ENCODE peak calls at places on chromosomes 16 and 17, in four cellular contexts. B, O, M and S are unnamed samples.

GRCh38 chr16:19132898-19133297 is 19.1 kb downstream of the ITPRIPL2 start:
- DNase-seq in B (no peak), O (no peak), M (no peak), S (no peak)

GRCh38 chr17:9241371-9241712 is 220.0 kb downstream of the NTN1 start:
- DNase-seq in B (peak; percentile 48), O (no peak), M (no peak), S (no peak)

GRCh38 chr16:67541391-67542263 is 13.0 kb downstream of the RIPOR1 start:
- DNase-seq in B (no peak), O (no peak), M (no peak), S (peak; percentile 31)

GRCh38 chr17:41589301-41589700 is 2.6 kb upstream of the KRT14 start:
- DNase-seq in B (no peak), O (no peak), M (no peak), S (no peak)

GRCh38 chr17:2929881-2930533 is 133.4 kb downstream of the OR1D5 start:
- DNase-seq in B (peak; percentile 68), O (peak; percentile 73), M (no peak), S (peak; percentile 35)

GRCh38 chr16:78778724-78779004 is 679.2 kb downstream of the WWOX start:
- DNase-seq in B (no peak), O (no peak), M (no peak), S (no peak)

GRCh38 chr17:48558057-48558456 is 13.1 kb upstream of the HOXB2 start:
- DNase-seq in B (no peak), O (peak; percentile 43), M (no peak), S (no peak)

GRCh38 chr16:84518804-84519341 is 14.4 kb upstream of the MEAK7 start:
- DNase-seq in B (peak; percentile 63), O (no peak), M (no peak), S (no peak)

GRCh38 chr16:78705694-78706093 is 606.2 kb downstream of the WWOX start:
- DNase-seq in B (no peak), O (no peak), M (no peak), S (peak; percentile 9)

GRCh38 chr17:8408371-8408770 is 10.7 kb upstream of the RNF222 start:
- DNase-seq in B (peak; percentile 65), O (no peak), M (no peak), S (no peak)

GRCh38 chr16:35744716-35745115 is 2285.3 kb downstream of the TP53TG3F start:
- DNase-seq in B (no peak), O (no peak), M (peak; percentile 54), S (no peak)

GRCh38 chr16:2033057-2033911 is 6.6 kb downstream of the NHERF2 start:
- DNase-seq in B (no peak), O (no peak), M (peak; percentile 78), S (peak; percentile 49)
- H3K27ac ChIP-seq in B (peak overlapping the region; percentile 77), O (peak overlapping the region; percentile 42), M (peak overlapping the region; percentile 85), S (peak overlapping the region; percentile 80)

GRCh38 chr17:40563371-40564052 is 1.8 kb downstream of the CCR7 start:
- DNase-seq in B (no peak), O (no peak), M (peak; percentile 23), S (no peak)

GRCh38 chr17:40564195-40564882 is 933 bp downstream of the CCR7 start:
- DNase-seq in B (no peak), O (no peak), M (peak; percentile 24), S (no peak)

GRCh38 chr17:40561294-40561870 is 3.9 kb downstream of the CCR7 start:
- DNase-seq in B (no peak), O (no peak), M (no peak), S (no peak)

GRCh38 chr17:40561871-40562611 is 3.2 kb downstream of the CCR7 start:
- DNase-seq in B (no peak), O (peak; percentile 19), M (peak; percentile 31), S (no peak)

DNA sequence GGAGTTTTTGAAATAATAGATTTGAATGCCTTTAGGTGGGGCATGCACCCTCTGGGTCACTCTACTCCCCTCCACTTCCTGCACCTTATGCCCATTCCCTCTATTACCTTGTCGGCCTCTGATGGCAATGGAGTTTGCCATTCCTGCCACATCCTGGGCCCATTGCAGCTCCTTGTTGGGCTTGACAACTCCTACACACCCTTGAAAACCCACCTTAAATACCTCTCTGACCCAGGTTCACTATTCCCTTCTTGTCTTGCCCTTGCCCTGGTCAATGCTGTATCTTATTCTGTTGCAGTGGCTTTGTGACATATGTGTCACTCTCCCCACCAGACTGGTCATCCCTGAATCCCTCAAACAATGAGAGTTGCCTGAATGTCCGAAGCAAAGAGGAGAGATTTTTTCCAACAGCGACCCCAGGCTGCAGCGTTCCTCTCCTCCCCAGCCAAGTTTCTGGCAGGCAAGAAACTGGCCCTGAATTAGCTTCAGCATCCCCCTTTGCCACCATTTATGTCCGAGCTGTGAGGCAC is 2.4 kb downstream of the CCR7 start:
- DNase-seq in B (no peak), O (no peak), M (peak; percentile 16), S (no peak)
- H3K27ac ChIP-seq in B (no peak overlapping the region), O (no peak overlapping the region), M (no peak overlapping the region), S (no peak overlapping the region)

DNA sequence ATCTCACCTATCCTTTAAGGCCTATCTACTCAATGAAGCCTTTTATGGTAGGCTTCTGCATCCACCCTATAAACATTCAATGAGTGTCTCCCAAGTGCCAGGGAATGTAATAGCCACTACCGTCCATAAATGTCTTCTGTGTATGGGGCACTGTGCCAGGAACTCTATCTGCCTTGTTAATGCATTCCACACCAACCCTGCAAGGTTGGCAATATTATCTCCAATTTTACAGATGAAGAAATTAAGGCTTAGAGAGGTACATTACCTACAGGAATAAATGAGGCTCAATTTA is 20.0 kb downstream of the MAP3K14 start:
- DNase-seq in B (peak; percentile 79), O (no peak), M (no peak), S (no peak)
- H3K27ac ChIP-seq in B (peak overlapping the region; percentile 80), O (peak overlapping the region; percentile 18), M (no peak overlapping the region), S (no peak overlapping the region)

DNA sequence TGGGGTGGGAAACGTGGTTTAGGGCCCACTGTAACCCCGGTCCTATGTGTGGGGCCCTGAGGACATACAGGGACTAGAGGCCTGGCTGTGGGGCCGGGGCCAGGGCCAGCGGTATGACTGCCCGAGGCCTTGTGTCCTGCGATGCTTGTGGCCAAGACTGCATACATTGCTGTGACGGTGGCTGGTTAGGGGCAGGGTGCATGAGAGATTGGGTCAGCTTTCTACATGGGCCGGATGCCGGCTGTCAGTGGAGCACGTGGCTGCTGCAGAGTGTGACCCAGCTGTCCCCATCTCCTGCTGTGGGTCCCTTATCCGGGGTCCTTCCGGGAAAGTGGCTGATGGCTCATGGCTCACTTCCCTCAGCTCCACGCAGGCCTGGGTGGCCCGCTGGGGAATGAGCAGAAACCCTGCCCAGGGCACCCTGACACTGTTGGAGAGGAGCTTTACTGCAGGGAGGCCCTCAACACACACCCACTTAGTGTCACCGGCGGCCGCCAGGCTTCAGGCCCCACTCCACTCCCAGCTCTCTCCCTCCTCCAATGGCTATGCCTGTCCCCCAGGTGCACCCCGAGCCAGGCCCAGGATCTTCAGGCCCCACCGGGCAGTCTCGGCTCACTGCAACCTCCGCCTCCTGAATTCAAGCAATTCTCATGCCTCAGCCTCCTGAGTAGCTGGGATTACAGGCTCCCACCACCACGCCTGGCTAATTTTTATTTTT is 775 bp upstream of the RGS11 start:
- DNase-seq in B (no peak), O (peak; percentile 54), M (no peak), S (no peak)
- H3K27ac ChIP-seq in B (no peak overlapping the region), O (no peak overlapping the region), M (no peak overlapping the region), S (no peak overlapping the region)

GRCh38 chr16:73473713-73474112 is 425.8 kb upstream of the ZFHX3 start:
- DNase-seq in B (no peak), O (no peak), M (no peak), S (no peak)
- H3K27ac ChIP-seq in B (no peak overlapping the region), O (no peak overlapping the region), M (no peak overlapping the region), S (no peak overlapping the region)

GRCh38 chr17:75925912-75926311 is 14.9 kb downstream of the FBF1 start:
- DNase-seq in B (no peak), O (no peak), M (no peak), S (no peak)
- H3K27ac ChIP-seq in B (no peak overlapping the region), O (no peak overlapping the region), M (no peak overlapping the region), S (no peak overlapping the region)

DNA sequence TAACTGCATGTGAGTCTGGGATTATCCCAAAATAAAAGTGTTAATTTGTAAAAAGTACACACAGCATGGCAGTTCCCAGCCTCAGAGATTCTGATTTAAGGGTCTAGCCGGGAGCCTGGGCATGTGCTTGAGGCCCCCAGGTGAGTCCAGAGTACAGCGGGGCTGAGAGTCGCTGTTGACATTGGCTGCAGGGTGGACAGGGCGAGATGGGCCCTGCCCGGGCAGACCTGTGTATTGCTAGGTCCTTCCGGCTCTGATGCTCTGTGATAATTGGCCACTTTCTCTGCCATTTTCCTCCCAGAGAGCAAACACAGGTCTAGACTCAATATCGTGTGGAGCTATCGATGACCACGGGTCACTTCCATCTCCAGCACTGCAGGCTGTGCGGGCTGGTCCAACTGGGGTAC is 73.6 kb downstream of the ABCC6 start:
- DNase-seq in B (no peak), O (no peak), M (no peak), S (no peak)
- H3K27ac ChIP-seq in B (no peak overlapping the region), O (peak overlapping the region; percentile 64), M (no peak overlapping the region), S (no peak overlapping the region)

DNA sequence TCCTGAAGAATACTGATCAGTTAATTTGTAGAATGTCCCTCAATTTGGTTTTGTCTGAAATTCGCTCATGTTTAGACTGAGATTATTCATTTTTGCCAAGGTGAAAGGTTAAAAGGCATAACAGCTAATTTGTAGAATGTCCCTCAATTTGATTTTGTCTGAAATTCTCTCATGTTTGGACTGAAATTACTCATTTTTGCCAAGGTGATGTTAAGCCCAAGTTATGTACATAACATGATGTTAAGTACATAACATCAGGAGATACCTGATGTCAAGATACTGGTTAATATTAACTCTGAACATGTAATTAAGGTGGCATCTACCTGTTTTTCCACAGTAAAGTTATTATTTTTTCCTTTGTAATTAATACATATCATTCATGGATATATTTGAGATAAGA is 243.4 kb upstream of the PMFBP1 start:
- DNase-seq in B (no peak), O (no peak), M (no peak), S (no peak)
- H3K27ac ChIP-seq in B (no peak overlapping the region), O (no peak overlapping the region), M (no peak overlapping the region), S (no peak overlapping the region)

GRCh38 chr16:11229432-11229831 is 26.6 kb downstream of the SOCS1 start:
- DNase-seq in B (no peak), O (no peak), M (no peak), S (no peak)

GRCh38 chr16:11224894-11225676 is 30.9 kb downstream of the SOCS1 start:
- DNase-seq in B (peak; percentile 33), O (no peak), M (no peak), S (no peak)

GRCh38 chr16:11225677-11226549 is 30.1 kb downstream of the SOCS1 start:
- DNase-seq in B (no peak), O (no peak), M (no peak), S (no peak)

GRCh38 chr16:11219188-11219587 is 36.8 kb downstream of the SOCS1 start:
- DNase-seq in B (no peak), O (no peak), M (no peak), S (no peak)

DNA sequence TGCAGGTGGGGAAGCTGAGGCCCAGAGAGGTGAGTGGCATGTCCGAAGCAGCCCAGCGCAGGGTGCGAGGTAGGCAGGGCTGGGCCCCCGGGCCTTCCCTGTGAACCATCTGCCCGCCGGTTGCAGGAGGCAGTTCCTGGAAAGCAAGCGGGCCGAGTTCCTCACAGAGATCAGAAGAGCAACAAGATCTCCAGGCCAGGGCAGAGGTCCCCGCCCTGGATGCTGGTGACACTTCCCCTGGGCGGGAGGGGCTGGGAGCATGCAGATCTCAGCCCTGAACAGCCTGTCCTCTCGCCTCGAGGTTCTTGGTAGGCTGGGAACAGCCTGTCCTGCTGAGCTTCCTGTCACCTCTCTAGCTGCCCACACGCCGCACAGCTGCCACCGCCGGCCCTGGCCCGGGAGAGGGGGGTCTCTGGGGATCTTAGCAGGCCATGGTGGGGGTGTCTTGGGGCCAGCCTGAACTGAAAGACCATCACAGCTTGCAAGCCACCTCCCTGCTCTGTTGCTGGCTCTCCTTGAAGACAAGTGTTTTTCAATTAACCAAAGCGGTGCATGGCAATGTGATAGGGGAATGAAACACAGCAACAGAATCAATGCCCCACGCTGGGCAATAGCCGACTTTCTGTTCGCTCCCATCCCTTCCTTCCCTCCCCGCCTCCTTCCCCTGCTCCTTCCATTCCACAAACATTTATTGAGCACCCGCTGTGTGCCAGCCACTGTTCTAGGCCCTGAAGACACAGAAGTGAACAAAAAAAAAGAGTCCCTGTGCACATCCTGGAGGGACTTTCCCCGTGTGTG is 31.7 kb downstream of the SOCS1 start:
- DNase-seq in B (peak; percentile 51), O (no peak), M (no peak), S (no peak)
- H3K27ac ChIP-seq in B (peak overlapping the region; percentile 53), O (no peak overlapping the region), M (no peak overlapping the region), S (no peak overlapping the region)